ENCODE peak calls at places on chromosomes 4 and X, in six cellular contexts. B is BE2C, R is ovary, O is uterus, Z is colonic mucosa, Q is tibial artery. X is an unnamed sample.

GRCh38 chrX:145190801-145191389 is 56.4 kb upstream of the SPANXN1 start:
- DNase-seq in Z (no peak), B (no peak), Q (no peak), R (no peak), O (no peak), X (peak; percentile 11)

GRCh38 chr4:65658117-65658516 is 12.2 kb downstream of the EPHA5 start:
- DNase-seq in Z (no peak), R (no peak), B (no peak), Q (no peak), O (no peak), X (no peak)

GRCh38 chr4:184688447-184688846 is 38.9 kb downstream of the PRIMPOL start:
- DNase-seq in Z (no peak), R (no peak), B (no peak), Q (no peak), O (no peak), X (peak; percentile 94)

GRCh38 chr4:153950100-153950979 is 161.5 kb upstream of the SFRP2 start:
- DNase-seq in Z (peak; percentile 26), Q (no peak), B (no peak), R (no peak), O (no peak), X (no peak)

GRCh38 chr4:16684083-16684482 is 214.4 kb downstream of the LDB2 start:
- DNase-seq in B (no peak), O (no peak), Z (no peak), R (no peak), Q (no peak), X (peak; percentile 92)

GRCh38 chr4:170025523-170026252 is 507 bp downstream of the MFAP3L start:
- DNase-seq in O (peak; percentile 24), Q (no peak), B (no peak), R (peak; percentile 37), Z (peak; percentile 21), X (no peak)

GRCh38 chr4:72318771-72319170 is 250.2 kb downstream of the ADAMTS3 start:
- DNase-seq in B (no peak), R (no peak), O (no peak), Q (no peak), Z (no peak), X (no peak)

GRCh38 chr4:80916770-80917169 is 113.7 kb upstream of the BMP3 start:
- DNase-seq in O (no peak), Q (no peak), R (no peak), B (no peak), Z (no peak), X (no peak)

GRCh38 chr4:10098770-10099139 is 17.8 kb downstream of the WDR1 start:
- DNase-seq in O (no peak), Z (no peak), R (no peak), Q (no peak), B (no peak), X (no peak)

GRCh38 chrX:96379951-96380350 is 304.7 kb upstream of the DIAPH2 start:
- DNase-seq in Z (no peak), R (no peak), O (no peak), Q (no peak), B (no peak), X (no peak)

GRCh38 chr4:123816970-123817688 is 420.5 kb downstream of the SPRY1 start:
- DNase-seq in Q (no peak), Z (no peak), O (no peak), B (no peak), R (no peak), X (peak; percentile 34)

GRCh38 chrX:55754861-55755294 is 37.3 kb downstream of the RRAGB start:
- DNase-seq in O (no peak), Q (no peak), R (no peak), B (no peak), Z (no peak), X (no peak)

GRCh38 chr4:152168960-152169616 is 366.8 kb downstream of the FBXW7 start:
- DNase-seq in B (no peak), O (no peak), R (no peak), Q (no peak), Z (no peak), X (no peak)

GRCh38 chr4:140004580-140005314 is 149.2 kb downstream of the MAML3 start:
- DNase-seq in O (peak; percentile 55), R (peak; percentile 61), Q (peak; percentile 69), Z (no peak), B (peak; percentile 84), X (peak; percentile 62)

GRCh38 chrX:9466711-9467110 is 1.9 kb downstream of the TBL1X start:
- DNase-seq in O (no peak), Q (no peak), R (no peak), B (no peak), Z (no peak), X (no peak)

GRCh38 chrX:40845331-40845911 is 110.1 kb upstream of the MED14 start:
- DNase-seq in B (no peak), Q (no peak), O (peak; percentile 41), R (peak; percentile 40), Z (no peak), X (peak; percentile 93)

GRCh38 chr4:112523008-112523440 is 7.0 kb upstream of the NEUROG2 start:
- DNase-seq in Z (no peak), B (peak; percentile 72), R (no peak), Q (no peak), O (no peak), X (peak; percentile 26)

GRCh38 chr4:173169428-173170209 is 1.0 kb downstream of the GALNT7 start:
- DNase-seq in B (peak; percentile 65), Q (peak; percentile 76), R (peak; percentile 76), O (peak; percentile 62), Z (peak; percentile 60), X (peak; percentile 54)

GRCh38 chrX:40086569-40087335 is 11.0 kb downstream of the BCOR start:
- DNase-seq in R (no peak), Z (no peak), B (no peak), O (no peak), Q (no peak), X (no peak)

GRCh38 chrX:32170481-32170880 is 1040.9 kb downstream of the DMD start:
- DNase-seq in O (no peak), Q (no peak), B (no peak), Z (no peak), R (no peak), X (no peak)

GRCh38 chrX:85569096-85569495 is 189.6 kb upstream of the POF1B start:
- DNase-seq in Z (no peak), B (no peak), R (no peak), Q (no peak), O (no peak), X (no peak)

GRCh38 chr4:114267976-114268375 is 288.5 kb upstream of the ARSJ start:
- DNase-seq in Z (no peak), O (no peak), R (no peak), B (no peak), Q (no peak), X (peak; percentile 77)

GRCh38 chrX:24153175-24153795 is 3.8 kb downstream of the ZFX start:
- DNase-seq in R (no peak), O (no peak), B (peak; percentile 54), Z (no peak), Q (no peak), X (no peak)

GRCh38 chrX:134338527-134338926 is 101.5 kb downstream of the CCDC160 start:
- DNase-seq in Z (no peak), B (no peak), R (no peak), O (no peak), Q (no peak), X (no peak)

GRCh38 chrX:44178271-44178670 is 165.2 kb downstream of the EFHC2 start:
- DNase-seq in R (no peak), Z (no peak), B (no peak), O (no peak), Q (no peak), X (no peak)

GRCh38 chr4:3532714-3533336 is 603 bp upstream of the LRPAP1 start:
- DNase-seq in R (no peak), O (no peak), B (no peak), Z (peak; percentile 32), Q (peak; percentile 64), X (no peak)

GRCh38 chr4:111802191-111802590 is 343.1 kb upstream of the FAM241A start:
- DNase-seq in R (no peak), O (no peak), Z (no peak), B (no peak), Q (no peak), X (peak; percentile 5)

GRCh38 chrX:103585421-103586313 is at the start of gene TCEAL4:
- DNase-seq in O (peak; percentile 79), Z (peak; percentile 62), B (peak; percentile 56), Q (peak; percentile 82), R (peak; percentile 74), X (peak; percentile 60)

GRCh38 chr4:26322349-26322748 is 1.5 kb downstream of the RBPJ start:
- DNase-seq in B (no peak), Z (no peak), O (no peak), Q (no peak), R (no peak), X (no peak)

DNA sequence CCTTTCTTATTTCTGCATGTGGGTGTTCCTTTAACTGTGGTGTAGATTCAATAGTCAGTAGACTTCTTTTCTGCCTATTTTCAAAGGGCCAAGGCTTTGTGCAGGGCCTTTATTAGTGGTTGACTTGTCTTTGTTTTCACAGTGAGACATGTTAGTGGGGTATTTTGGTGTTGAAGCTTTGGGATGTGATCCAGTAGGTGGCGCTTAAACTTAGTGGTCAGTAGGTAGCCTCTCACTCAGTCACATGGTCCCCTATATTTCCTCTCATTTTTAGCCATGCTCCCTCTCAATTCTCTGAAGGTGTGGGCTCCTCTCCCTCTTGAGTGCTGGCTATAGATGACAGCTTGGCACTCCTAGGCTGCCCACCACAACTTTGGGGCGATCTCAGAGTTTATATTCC is 23.4 kb upstream of the SLC10A7 start:
- DNase-seq in O (no peak), B (peak; percentile 24), R (no peak), Q (no peak), Z (no peak), X (peak; percentile 70)
- TF ChIP-seq CTCF in O (no peak), B (peak; percentile 67), R (no peak), Q (no peak), Z (no peak), X (peak; percentile 62)

GRCh38 chr4:103499094-103499493 is 220.7 kb downstream of the TACR3 start:
- DNase-seq in B (no peak), Q (no peak), R (no peak), Z (no peak), O (no peak), X (no peak)
- TF ChIP-seq CTCF in B (no peak), Q (no peak), R (no peak), Z (no peak), O (no peak), X (no peak)

GRCh38 chr4:157226601-157227000 is 6.1 kb downstream of the GRIA2 start:
- DNase-seq in R (no peak), B (no peak), Q (no peak), Z (no peak), O (no peak), X (no peak)
- TF ChIP-seq CTCF in R (no peak), B (no peak), Q (no peak), Z (no peak), O (no peak), X (no peak)

GRCh38 chr4:23923840-23924239 is 34.0 kb upstream of the PPARGC1A start:
- DNase-seq in Q (no peak), Z (no peak), O (no peak), B (no peak), R (no peak), X (no peak)
- TF ChIP-seq CTCF in Q (no peak), Z (no peak), O (no peak), B (no peak), R (no peak), X (no peak)